ENCODE peak calls at places on chromosomes 13 and 19, in four cellular contexts. H, C, F and W are unnamed samples.

GRCh38 chr13:50459046-50459445 is 384.4 kb downstream of the DLEU7 start:
- DNase-seq in H (no peak), F (no peak), C (no peak), W (no peak)

GRCh38 chr13:95623141-95623540 is 21.4 kb downstream of the DZIP1 start:
- DNase-seq in F (no peak), C (no peak), H (no peak), W (no peak)

GRCh38 chr13:113596321-113597200 is 12.0 kb downstream of the TFDP1 start:
- DNase-seq in F (no peak), H (no peak), C (no peak), W (no peak)

GRCh38 chr13:30679483-30680330 is 55.6 kb upstream of the ALOX5AP start:
- DNase-seq in F (no peak), H (no peak), C (no peak), W (peak)

GRCh38 chr19:37987356-37988332 is 80.6 kb downstream of the SIPA1L3 start:
- DNase-seq in H (peak), F (no peak), C (peak), W (no peak)

GRCh38 chr13:40255551-40255950 is 410.9 kb downstream of the FOXO1 start:
- DNase-seq in F (no peak), H (no peak), C (no peak), W (no peak)

GRCh38 chr13:30976041-30976440 is 43.6 kb downstream of the TEX26 start:
- DNase-seq in H (no peak), C (no peak), F (no peak), W (no peak)

GRCh38 chr19:39351537-39352037 is 9.4 kb downstream of the SAMD4B start:
- DNase-seq in H (peak), F (peak), C (no peak), W (no peak)

GRCh38 chr19:6021878-6022569 is 44.1 kb upstream of the RANBP3 start:
- DNase-seq in H (peak), F (peak), C (peak), W (peak)

GRCh38 chr19:40799558-40800338 is 757 bp downstream of the EGLN2 start:
- DNase-seq in C (peak), F (no peak), H (peak), W (no peak)

GRCh38 chr19:34841780-34842179 is 68.8 kb upstream of the ZNF599 start:
- DNase-seq in F (no peak), H (peak), C (no peak), W (no peak)

GRCh38 chr13:99926014-99926731 is 45.4 kb downstream of the ZIC5 start:
- DNase-seq in H (peak), C (no peak), F (no peak), W (peak)

GRCh38 chr13:79222427-79223205 is 183.4 kb downstream of the RBM26 start:
- DNase-seq in H (no peak), C (no peak), F (no peak), W (no peak)

GRCh38 chr13:24688901-24689300 is 8.7 kb downstream of the ATP12A start:
- DNase-seq in H (no peak), F (no peak), C (no peak), W (no peak)

GRCh38 chr13:29767006-29767405 is 83.4 kb downstream of the UBL3 start:
- DNase-seq in F (no peak), C (no peak), H (no peak), W (no peak)

GRCh38 chr13:93220073-93220472 is 6.5 kb upstream of the GPC6 start:
- DNase-seq in F (no peak), H (no peak), C (no peak), W (no peak)

GRCh38 chr19:29320076-29320475 is 107.1 kb upstream of the UQCRFS1 start:
- DNase-seq in H (no peak), F (no peak), C (no peak), W (no peak)

GRCh38 chr13:101514695-101515275 is 62.3 kb downstream of the ITGBL1 start:
- DNase-seq in H (peak), F (no peak), C (no peak), W (peak)

GRCh38 chr19:51318687-51319675 is 7.5 kb downstream of the IGLON5 start:
- DNase-seq in C (no peak), F (no peak), H (no peak), W (no peak)

GRCh38 chr19:18815673-18816072 is 16.1 kb upstream of the UPF1 start:
- DNase-seq in F (no peak), C (no peak), H (no peak), W (no peak)

GRCh38 chr13:113976711-113977684 is 3.1 kb upstream of the C13orf46 start:
- DNase-seq in H (no peak), F (no peak), C (no peak), W (peak)

GRCh38 chr13:100363351-100363750 is 225.2 kb downstream of the GGACT start:
- DNase-seq in H (no peak), F (no peak), C (no peak), W (no peak)

GRCh38 chr13:46604226-46604968 is 51.4 kb downstream of the LRCH1 start:
- DNase-seq in C (no peak), F (no peak), H (no peak), W (no peak)

DNA sequence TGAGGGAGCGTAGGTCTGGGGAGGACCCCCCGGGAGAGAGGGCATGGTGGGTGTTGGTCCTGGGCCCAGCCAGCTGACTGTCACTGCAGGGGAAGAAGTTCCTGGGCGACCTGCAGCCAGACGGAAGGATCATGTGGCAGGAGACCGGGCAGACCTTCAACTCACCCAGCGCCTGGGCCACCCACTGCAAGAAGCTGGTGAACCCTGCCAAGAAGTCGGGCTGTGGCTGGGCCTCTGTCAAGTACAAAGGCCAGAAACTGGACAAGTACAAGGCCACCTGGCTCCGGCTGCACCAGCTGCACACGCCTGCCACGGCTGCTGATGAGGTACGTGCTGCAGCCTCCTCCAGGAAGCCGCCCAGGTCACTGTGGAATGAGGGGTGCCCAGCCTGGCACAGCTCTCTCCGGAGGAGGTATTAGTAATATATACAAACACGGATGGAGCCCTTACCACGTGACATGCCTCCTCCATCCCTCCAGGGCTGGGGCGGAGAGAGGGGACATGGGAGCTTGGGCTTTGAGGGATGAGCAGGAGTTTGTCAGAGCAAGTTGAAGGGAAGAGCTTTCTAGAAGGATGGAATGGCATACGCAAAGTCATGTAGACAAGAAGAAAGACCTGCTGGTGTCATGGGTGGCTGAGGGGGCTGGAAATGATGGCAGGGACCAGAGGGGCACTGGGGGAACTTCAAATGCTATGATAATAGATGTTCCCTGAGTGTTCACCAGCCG is 2.5 kb downstream of the MPND start:
- DNase-seq in H (no peak), F (no peak), C (no peak), W (no peak)
- TF ChIP-seq KDM1A in H (no peak), F (no peak), C (no peak), W (no peak)

DNA sequence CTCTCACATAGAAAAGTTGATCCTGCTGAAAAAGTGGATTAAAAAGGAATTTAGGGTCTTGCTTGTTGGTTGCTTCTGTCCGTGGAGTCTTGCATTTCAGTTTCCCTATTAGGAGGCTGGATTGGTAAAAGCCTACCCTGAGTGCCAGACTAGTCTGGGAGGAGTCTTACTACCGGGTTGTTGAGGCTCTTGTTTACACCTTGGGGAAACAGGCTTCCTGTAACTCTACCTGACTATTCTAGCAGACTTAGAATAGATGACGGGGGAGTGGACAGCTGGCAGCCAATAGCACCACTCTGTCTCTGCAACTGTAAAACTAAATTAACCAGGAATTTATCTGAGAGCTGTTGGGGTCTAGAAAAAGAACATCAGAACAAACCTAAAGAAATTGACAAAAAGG is 11.3 kb upstream of the MPHOSPH8 start:
- DNase-seq in H (no peak), F (no peak), C (no peak), W (no peak)
- TF ChIP-seq MAX in H (no peak), F (no peak), C (no peak), W (no peak)

GRCh38 chr13:104034891-104035290 is 968.7 kb upstream of the SLC10A2 start:
- DNase-seq in C (no peak), H (no peak), F (no peak), W (no peak)
- TF ChIP-seq KDM1A in C (no peak), H (no peak), F (no peak), W (no peak)

GRCh38 chr13:105341256-105341655 is 1194.2 kb downstream of the EFNB2 start:
- DNase-seq in H (no peak), C (no peak), F (no peak), W (no peak)

GRCh38 chr13:105341758-105342157 is 1193.7 kb downstream of the EFNB2 start:
- DNase-seq in F (no peak), H (no peak), C (no peak), W (no peak)

GRCh38 chr13:105338773-105339172 is 1196.7 kb downstream of the EFNB2 start:
- DNase-seq in C (no peak), F (no peak), H (no peak), W (no peak)

GRCh38 chr13:105338044-105338443 is 1197.4 kb downstream of the EFNB2 start:
- DNase-seq in F (no peak), H (no peak), C (no peak), W (no peak)

GRCh38 chr13:105340061-105340606 is 1195.3 kb downstream of the EFNB2 start:
- DNase-seq in C (no peak), F (no peak), H (no peak), W (no peak)
- TF ChIP-seq MAX in C (no peak), F (no peak), H (no peak), W (no peak)